ENCODE peak calls at places on chromosomes 3 and 15, in six cellular contexts. C, G, O, E, M and I are unnamed samples.

GRCh38 chr3:195896361-195897080 is 11.8 kb downstream of the TNK2 start:
- DNase-seq in C (no peak), G (no peak), O (no peak), E (no peak), M (peak; percentile 79), I (no peak)

GRCh38 chr15:97745481-97746071 is 214.9 kb upstream of the ARRDC4 start:
- DNase-seq in C (no peak), G (peak; percentile 3), O (peak; percentile 50), E (no peak), M (peak; percentile 34), I (peak; percentile 57)

GRCh38 chr15:76116138-76116885 is 56.5 kb downstream of the TMEM266 start:
- DNase-seq in C (no peak), G (no peak), O (no peak), E (no peak), M (no peak), I (no peak)

GRCh38 chr15:50425219-50425618 is 1.0 kb downstream of the USP8 start:
- DNase-seq in C (no peak), G (no peak), O (no peak), E (no peak), M (no peak), I (no peak)

GRCh38 chr3:5006755-5007202 is 27.5 kb downstream of the BHLHE40 start:
- DNase-seq in C (no peak), G (peak; percentile 82), O (peak; percentile 95), E (peak; percentile 82), M (peak; percentile 32), I (no peak)

GRCh38 chr3:143352031-143352623 is 232.6 kb downstream of the CHST2 start:
- DNase-seq in C (no peak), G (no peak), O (no peak), E (no peak), M (no peak), I (no peak)

GRCh38 chr3:193874997-193875593 is 260.9 kb upstream of the HES1 start:
- DNase-seq in C (no peak), G (no peak), O (no peak), E (no peak), M (no peak), I (no peak)

GRCh38 chr3:63911395-63911900 is 735 bp downstream of the SCAANT1 start:
- DNase-seq in C (no peak), G (no peak), O (no peak), E (no peak), M (no peak), I (peak; percentile 26)

GRCh38 chr3:184584001-184584891 is 22.7 kb downstream of the EPHB3 start:
- DNase-seq in C (no peak), G (no peak), O (no peak), E (no peak), M (no peak), I (no peak)

GRCh38 chr3:122893282-122893681 is 98.4 kb downstream of the SLC49A4 start:
- DNase-seq in C (no peak), G (no peak), O (peak; percentile 41), E (no peak), M (peak; percentile 2), I (no peak)

GRCh38 chr15:50675524-50676144 is 11.0 kb downstream of the TRPM7 start:
- DNase-seq in C (no peak), G (no peak), O (peak; percentile 21), E (no peak), M (peak; percentile 70), I (peak; percentile 18)

GRCh38 chr3:123028233-123028828 is 768 bp upstream of the SEMA5B start:
- DNase-seq in C (no peak), G (peak; percentile 7), O (peak; percentile 53), E (no peak), M (peak; percentile 80), I (peak; percentile 40)

GRCh38 chr3:114389156-114389555 is 95.3 kb downstream of the TIGIT start:
- DNase-seq in C (no peak), G (no peak), O (no peak), E (peak; percentile 54), M (no peak), I (no peak)

GRCh38 chr3:11201246-11202024 is 47.1 kb downstream of the HRH1 start:
- DNase-seq in C (no peak), G (no peak), O (no peak), E (no peak), M (peak; percentile 94), I (no peak)

GRCh38 chr15:76973906-76974305 is 21.0 kb upstream of the PSTPIP1 start:
- DNase-seq in C (no peak), G (no peak), O (no peak), E (no peak), M (no peak), I (no peak)

GRCh38 chr3:78659386-78659987 is 1108.3 kb downstream of the ROBO1 start:
- DNase-seq in C (no peak), G (peak; percentile 10), O (peak; percentile 73), E (no peak), M (peak; percentile 76), I (peak; percentile 47)

GRCh38 chr15:51842852-51843737 is 13.6 kb downstream of the TMOD3 start:
- DNase-seq in C (no peak), G (no peak), O (peak; percentile 38), E (no peak), M (peak; percentile 85), I (no peak)

GRCh38 chr3:193589616-193590015 is 3.4 kb upstream of the OPA1 start:
- DNase-seq in C (no peak), G (no peak), O (no peak), E (no peak), M (no peak), I (no peak)

GRCh38 chr15:68154923-68155559 is 50.1 kb downstream of the CALML4 start:
- DNase-seq in C (no peak), G (peak; percentile 24), O (peak; percentile 52), E (no peak), M (peak; percentile 79), I (peak; percentile 34)

GRCh38 chr3:177930771-177931170 is 605.5 kb upstream of the KCNMB2 start:
- DNase-seq in C (no peak), G (no peak), O (no peak), E (no peak), M (peak; percentile 35), I (no peak)

GRCh38 chr3:180062771-180063170 is 26.0 kb upstream of the PEX5L start:
- DNase-seq in C (no peak), G (no peak), O (no peak), E (no peak), M (no peak), I (no peak)

GRCh38 chr3:142118911-142119310 is 30.4 kb downstream of the TFDP2 start:
- DNase-seq in C (no peak), G (no peak), O (no peak), E (no peak), M (no peak), I (no peak)

GRCh38 chr15:98154863-98155262 is 194.4 kb downstream of the ARRDC4 start:
- DNase-seq in C (no peak), G (no peak), O (no peak), E (no peak), M (peak; percentile 68), I (no peak)

GRCh38 chr3:186971578-186971977 is 41.3 kb downstream of the ST6GAL1 start:
- DNase-seq in C (no peak), G (no peak), O (no peak), E (no peak), M (no peak), I (no peak)

GRCh38 chr3:13267348-13267659 is 152.8 kb downstream of the NUP210 start:
- DNase-seq in C (peak; percentile 3), G (no peak), O (no peak), E (no peak), M (no peak), I (no peak)

GRCh38 chr3:71400986-71401451 is 182.5 kb downstream of the FOXP1 start:
- DNase-seq in C (no peak), G (no peak), O (no peak), E (no peak), M (no peak), I (no peak)

GRCh38 chr3:150036780-150037179 is 66.1 kb upstream of the PFN2 start:
- DNase-seq in C (no peak), G (no peak), O (peak; percentile 39), E (no peak), M (no peak), I (no peak)

GRCh38 chr3:150038830-150039229 is 68.1 kb upstream of the PFN2 start:
- DNase-seq in C (no peak), G (no peak), O (no peak), E (no peak), M (no peak), I (no peak)

GRCh38 chr3:150035400-150035799 is 64.7 kb upstream of the PFN2 start:
- DNase-seq in C (no peak), G (no peak), O (peak; percentile 11), E (no peak), M (no peak), I (no peak)

GRCh38 chr3:150040097-150040496 is 69.4 kb upstream of the PFN2 start:
- DNase-seq in C (no peak), G (no peak), O (peak; percentile 18), E (no peak), M (no peak), I (no peak)

GRCh38 chr3:150035910-150036661 is 65.4 kb upstream of the PFN2 start:
- DNase-seq in C (no peak), G (no peak), O (no peak), E (no peak), M (no peak), I (no peak)
- H3K4me3 ChIP-seq in C (no peak overlapping the region), G (no peak overlapping the region), O (no peak overlapping the region), E (no peak overlapping the region), M (no peak overlapping the region), I (no peak overlapping the region)

GRCh38 chr3:18369561-18370185 is 55.5 kb downstream of the SATB1 start:
- DNase-seq in C (no peak), G (no peak), O (no peak), E (no peak), M (no peak), I (peak; percentile 92)
- H3K4me3 ChIP-seq in C (no peak overlapping the region), G (no peak overlapping the region), O (no peak overlapping the region), E (no peak overlapping the region), M (no peak overlapping the region), I (peak overlapping the region; percentile 38)

DNA sequence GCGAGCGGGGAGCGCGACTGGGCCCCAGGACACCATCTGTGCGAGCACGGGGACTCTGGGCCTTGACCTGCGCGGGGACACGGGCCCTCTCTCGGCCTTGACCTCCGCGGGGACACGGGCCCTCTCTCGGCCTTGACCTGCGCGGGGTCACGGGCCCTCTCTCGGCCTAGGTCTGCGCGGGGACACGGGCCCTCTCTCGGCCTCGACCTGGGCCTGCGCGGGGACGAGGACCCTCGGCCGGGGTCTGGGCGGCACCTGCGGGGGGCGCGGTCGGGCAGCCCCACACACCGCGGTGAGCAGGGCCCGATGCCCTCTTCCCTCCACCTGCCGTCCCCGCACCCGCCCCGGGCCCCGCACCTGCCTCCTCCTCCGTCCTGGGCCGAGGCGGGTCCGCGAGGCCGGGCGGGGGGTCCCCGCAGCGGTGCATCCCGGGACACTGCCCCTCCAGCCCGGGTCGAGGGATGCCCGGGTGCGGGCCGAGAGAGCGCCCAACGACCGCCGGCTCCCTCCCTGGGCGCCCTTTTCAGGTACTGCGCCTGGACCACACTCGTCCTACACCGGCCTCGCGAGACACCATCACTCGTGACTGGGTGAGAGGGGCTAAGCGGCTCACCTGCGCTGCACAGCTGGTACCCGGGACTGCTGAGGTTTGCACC is 15.7 kb upstream of the CERS3 start:
- DNase-seq in C (no peak), G (no peak), O (no peak), E (no peak), M (no peak), I (no peak)
- H3K4me3 ChIP-seq in C (no peak overlapping the region), G (no peak overlapping the region), O (no peak overlapping the region), E (no peak overlapping the region), M (no peak overlapping the region), I (no peak overlapping the region)

DNA sequence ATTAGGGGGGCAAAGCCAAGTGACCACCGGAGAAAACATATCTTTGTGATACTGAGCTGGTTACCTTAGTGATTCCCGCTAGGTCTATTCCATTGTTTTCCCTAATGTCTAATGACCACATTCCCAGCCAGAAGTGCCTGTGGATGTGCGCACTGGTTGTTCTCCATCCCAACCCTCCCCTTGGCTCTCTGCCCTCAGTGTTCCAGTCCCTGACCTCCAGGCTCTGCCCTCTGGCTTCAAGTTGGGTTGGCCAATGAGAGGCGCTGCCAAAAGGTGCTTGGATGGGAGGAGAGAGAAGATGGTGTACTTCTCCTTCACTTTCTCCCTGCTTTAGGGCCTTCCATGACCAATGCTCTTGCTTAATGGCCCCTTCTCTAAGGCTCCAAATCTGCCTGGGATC is 2.4 kb downstream of the COLQ start:
- DNase-seq in C (no peak), G (no peak), O (no peak), E (no peak), M (no peak), I (no peak)
- H3K4me3 ChIP-seq in C (no peak overlapping the region), G (no peak overlapping the region), O (no peak overlapping the region), E (no peak overlapping the region), M (no peak overlapping the region), I (no peak overlapping the region)